ENCODE peak calls at places on chromosomes 13 and 19, in nine cellular contexts. One of them, this sample, is unnamed.

GRCh38 chr13:108305655-108306054 is 36.1 kb downstream of the TNFSF13B start:
- DNase-seq in activated CD8-positive, alpha-beta T cell treated with anti-CD3 and anti-CD28 coated beads for 36 hours: no peak
- DNase-seq in astrocyte of the cerebellum: no peak
- DNase-seq in IMR-90: no peak
- DNase-seq in foreskin fibroblast: no peak
- DNase-seq in lower leg skin: no peak
- DNase-seq in nephron progenitor cell: no peak
- DNase-seq in A549: no peak
- DNase-seq in endodermal cell: no peak
- DNase-seq in this sample: no peak

GRCh38 chr13:25001807-25002206 is 94.1 kb upstream of the PABPC3 start:
- DNase-seq in activated CD8-positive, alpha-beta T cell treated with anti-CD3 and anti-CD28 coated beads for 36 hours: no peak
- DNase-seq in astrocyte of the cerebellum: no peak
- DNase-seq in IMR-90: no peak
- DNase-seq in foreskin fibroblast: no peak
- DNase-seq in lower leg skin: no peak
- DNase-seq in nephron progenitor cell: no peak
- DNase-seq in A549: no peak
- DNase-seq in endodermal cell: no peak
- DNase-seq in this sample: no peak

GRCh38 chr13:89401209-89401810 is 1730.1 kb downstream of the SLITRK5 start:
- DNase-seq in activated CD8-positive, alpha-beta T cell treated with anti-CD3 and anti-CD28 coated beads for 36 hours: no peak
- DNase-seq in astrocyte of the cerebellum: peak
- DNase-seq in IMR-90: peak
- DNase-seq in foreskin fibroblast: no peak
- DNase-seq in lower leg skin: no peak
- DNase-seq in nephron progenitor cell: no peak
- DNase-seq in A549: no peak
- DNase-seq in endodermal cell: no peak
- DNase-seq in this sample: no peak

GRCh38 chr19:47032171-47032811 is 12.7 kb downstream of the NPAS1 start:
- DNase-seq in activated CD8-positive, alpha-beta T cell treated with anti-CD3 and anti-CD28 coated beads for 36 hours: peak
- DNase-seq in astrocyte of the cerebellum: no peak
- DNase-seq in IMR-90: no peak
- DNase-seq in foreskin fibroblast: no peak
- DNase-seq in lower leg skin: no peak
- DNase-seq in nephron progenitor cell: peak
- DNase-seq in A549: peak
- DNase-seq in endodermal cell: peak
- DNase-seq in this sample: no peak

GRCh38 chr19:38252935-38253691 is 3.1 kb downstream of the PPP1R14A start:
- DNase-seq in activated CD8-positive, alpha-beta T cell treated with anti-CD3 and anti-CD28 coated beads for 36 hours: no peak
- DNase-seq in astrocyte of the cerebellum: no peak
- DNase-seq in IMR-90: no peak
- DNase-seq in foreskin fibroblast: no peak
- DNase-seq in lower leg skin: no peak
- DNase-seq in nephron progenitor cell: peak
- DNase-seq in A549: no peak
- DNase-seq in endodermal cell: peak
- DNase-seq in this sample: no peak

GRCh38 chr19:31539386-31539785 is 190.2 kb upstream of the TSHZ3 start:
- DNase-seq in activated CD8-positive, alpha-beta T cell treated with anti-CD3 and anti-CD28 coated beads for 36 hours: no peak
- DNase-seq in astrocyte of the cerebellum: no peak
- DNase-seq in IMR-90: no peak
- DNase-seq in foreskin fibroblast: no peak
- DNase-seq in lower leg skin: no peak
- DNase-seq in nephron progenitor cell: no peak
- DNase-seq in A549: no peak
- DNase-seq in endodermal cell: peak
- DNase-seq in this sample: no peak

GRCh38 chr13:93173656-93174055 is 53.0 kb upstream of the GPC6 start:
- DNase-seq in activated CD8-positive, alpha-beta T cell treated with anti-CD3 and anti-CD28 coated beads for 36 hours: no peak
- DNase-seq in astrocyte of the cerebellum: no peak
- DNase-seq in IMR-90: peak
- DNase-seq in foreskin fibroblast: no peak
- DNase-seq in lower leg skin: no peak
- DNase-seq in nephron progenitor cell: no peak
- DNase-seq in A549: no peak
- DNase-seq in endodermal cell: no peak
- DNase-seq in this sample: no peak

GRCh38 chr19:27974082-27974513 is 1238.9 kb downstream of the UQCRFS1 start:
- DNase-seq in activated CD8-positive, alpha-beta T cell treated with anti-CD3 and anti-CD28 coated beads for 36 hours: peak
- DNase-seq in astrocyte of the cerebellum: peak
- DNase-seq in IMR-90: no peak
- DNase-seq in foreskin fibroblast: no peak
- DNase-seq in lower leg skin: no peak
- DNase-seq in nephron progenitor cell: peak
- DNase-seq in A549: peak
- DNase-seq in endodermal cell: peak
- DNase-seq in this sample: no peak

GRCh38 chr19:36686365-36687213 is 823 bp upstream of the ZNF567 start:
- DNase-seq in activated CD8-positive, alpha-beta T cell treated with anti-CD3 and anti-CD28 coated beads for 36 hours: no peak
- DNase-seq in astrocyte of the cerebellum: no peak
- DNase-seq in IMR-90: peak
- DNase-seq in foreskin fibroblast: peak
- DNase-seq in lower leg skin: peak
- DNase-seq in nephron progenitor cell: no peak
- DNase-seq in A549: no peak
- DNase-seq in endodermal cell: peak
- DNase-seq in this sample: no peak

GRCh38 chr19:1690570-1691307 is 38.3 kb upstream of the TCF3 start:
- DNase-seq in activated CD8-positive, alpha-beta T cell treated with anti-CD3 and anti-CD28 coated beads for 36 hours: peak
- DNase-seq in astrocyte of the cerebellum: no peak
- DNase-seq in IMR-90: no peak
- DNase-seq in foreskin fibroblast: no peak
- DNase-seq in lower leg skin: no peak
- DNase-seq in nephron progenitor cell: peak
- DNase-seq in A549: no peak
- DNase-seq in endodermal cell: peak
- DNase-seq in this sample: no peak

GRCh38 chr13:72194531-72194930 is 327.5 kb upstream of the DACH1 start:
- DNase-seq in activated CD8-positive, alpha-beta T cell treated with anti-CD3 and anti-CD28 coated beads for 36 hours: no peak
- DNase-seq in astrocyte of the cerebellum: no peak
- DNase-seq in IMR-90: no peak
- DNase-seq in foreskin fibroblast: no peak
- DNase-seq in lower leg skin: no peak
- DNase-seq in nephron progenitor cell: no peak
- DNase-seq in A549: no peak
- DNase-seq in endodermal cell: no peak
- DNase-seq in this sample: no peak

DNA sequence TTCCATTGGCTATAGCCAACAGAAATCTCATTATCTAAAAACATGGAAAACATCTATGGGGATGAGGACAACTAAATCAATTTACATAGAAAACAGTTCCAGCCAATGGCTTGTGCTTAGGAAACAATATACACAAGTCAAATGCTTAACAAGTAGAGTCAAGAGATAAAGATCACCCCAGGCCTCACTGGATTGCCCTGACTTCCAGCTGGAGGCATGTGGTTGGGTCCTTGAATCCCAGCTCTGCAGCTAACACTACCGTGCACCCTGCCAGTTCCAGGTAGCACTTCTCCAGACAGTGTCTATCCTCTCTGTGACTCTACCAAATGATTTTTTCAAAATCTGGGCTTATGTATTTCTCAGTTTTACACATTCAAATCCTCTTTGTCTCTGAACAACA is 80.2 kb downstream of the DOCK9 start:
- DNase-seq in activated CD8-positive, alpha-beta T cell treated with anti-CD3 and anti-CD28 coated beads for 36 hours: no peak
- DNase-seq in astrocyte of the cerebellum: no peak
- DNase-seq in IMR-90: no peak
- DNase-seq in foreskin fibroblast: no peak
- DNase-seq in lower leg skin: no peak
- DNase-seq in nephron progenitor cell: no peak
- DNase-seq in A549: no peak
- DNase-seq in endodermal cell: no peak
- DNase-seq in this sample: no peak
- TF ChIP-seq CTCF in activated CD8-positive, alpha-beta T cell treated with anti-CD3 and anti-CD28 coated beads for 36 hours: no peak
- TF ChIP-seq CTCF in astrocyte of the cerebellum: no peak
- TF ChIP-seq CTCF in IMR-90: no peak
- TF ChIP-seq CTCF in foreskin fibroblast: no peak
- TF ChIP-seq CTCF in lower leg skin: no peak
- TF ChIP-seq CTCF in nephron progenitor cell: no peak
- TF ChIP-seq CTCF in A549: no peak
- TF ChIP-seq CTCF in endodermal cell: no peak
- TF ChIP-seq CTCF in this sample: no peak

DNA sequence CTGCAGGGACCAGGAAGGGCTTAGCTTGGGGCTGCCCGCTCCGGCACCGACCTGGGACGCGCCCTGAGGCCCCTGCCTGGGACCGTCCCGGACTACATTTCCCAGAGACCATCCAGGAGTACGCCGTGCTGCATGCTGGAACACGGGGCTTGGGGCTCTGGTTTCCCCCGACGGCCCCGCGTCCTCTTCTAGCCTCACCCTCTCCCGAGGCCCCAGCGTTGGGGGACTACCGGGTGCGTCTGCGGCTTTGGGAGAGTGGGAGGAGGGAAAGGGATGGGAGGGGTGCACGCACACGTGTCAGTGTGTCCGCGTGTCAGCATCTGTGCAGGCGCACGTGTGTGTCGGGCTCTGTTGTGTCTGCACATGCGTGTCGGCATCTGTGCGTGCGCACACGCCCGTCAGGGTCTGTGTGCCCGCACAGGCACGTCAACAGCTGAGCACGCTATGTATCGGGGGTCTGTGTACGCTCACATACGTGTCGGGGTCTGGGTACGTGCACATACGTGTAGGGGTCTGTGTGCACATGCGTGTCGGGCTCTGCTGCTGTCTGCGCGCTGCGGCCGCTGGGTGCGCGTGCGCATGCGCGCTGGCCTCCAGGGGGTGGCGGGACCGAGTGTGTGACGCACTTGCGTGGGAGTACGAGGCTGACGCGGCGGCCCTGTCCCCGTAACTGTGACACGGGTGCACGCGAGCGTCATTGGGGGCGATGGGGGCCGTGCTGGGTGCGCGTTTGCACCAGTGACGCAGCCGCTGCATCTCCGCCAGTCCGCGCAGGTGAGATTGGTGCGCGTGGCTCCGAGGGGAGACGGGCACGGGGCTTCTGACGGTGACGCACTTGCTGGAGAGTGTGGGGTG is at the start of gene ZNF331:
- DNase-seq in activated CD8-positive, alpha-beta T cell treated with anti-CD3 and anti-CD28 coated beads for 36 hours: peak
- DNase-seq in astrocyte of the cerebellum: no peak
- DNase-seq in IMR-90: peak
- DNase-seq in foreskin fibroblast: peak
- DNase-seq in lower leg skin: peak
- DNase-seq in nephron progenitor cell: peak
- DNase-seq in A549: peak
- DNase-seq in endodermal cell: peak
- DNase-seq in this sample: peak
- TF ChIP-seq CTCF in activated CD8-positive, alpha-beta T cell treated with anti-CD3 and anti-CD28 coated beads for 36 hours: no peak
- TF ChIP-seq CTCF in astrocyte of the cerebellum: peak
- TF ChIP-seq CTCF in IMR-90: peak
- TF ChIP-seq CTCF in foreskin fibroblast: peak
- TF ChIP-seq CTCF in lower leg skin: no peak
- TF ChIP-seq CTCF in nephron progenitor cell: peak
- TF ChIP-seq CTCF in A549: no peak
- TF ChIP-seq CTCF in endodermal cell: peak
- TF ChIP-seq CTCF in this sample: peak

DNA sequence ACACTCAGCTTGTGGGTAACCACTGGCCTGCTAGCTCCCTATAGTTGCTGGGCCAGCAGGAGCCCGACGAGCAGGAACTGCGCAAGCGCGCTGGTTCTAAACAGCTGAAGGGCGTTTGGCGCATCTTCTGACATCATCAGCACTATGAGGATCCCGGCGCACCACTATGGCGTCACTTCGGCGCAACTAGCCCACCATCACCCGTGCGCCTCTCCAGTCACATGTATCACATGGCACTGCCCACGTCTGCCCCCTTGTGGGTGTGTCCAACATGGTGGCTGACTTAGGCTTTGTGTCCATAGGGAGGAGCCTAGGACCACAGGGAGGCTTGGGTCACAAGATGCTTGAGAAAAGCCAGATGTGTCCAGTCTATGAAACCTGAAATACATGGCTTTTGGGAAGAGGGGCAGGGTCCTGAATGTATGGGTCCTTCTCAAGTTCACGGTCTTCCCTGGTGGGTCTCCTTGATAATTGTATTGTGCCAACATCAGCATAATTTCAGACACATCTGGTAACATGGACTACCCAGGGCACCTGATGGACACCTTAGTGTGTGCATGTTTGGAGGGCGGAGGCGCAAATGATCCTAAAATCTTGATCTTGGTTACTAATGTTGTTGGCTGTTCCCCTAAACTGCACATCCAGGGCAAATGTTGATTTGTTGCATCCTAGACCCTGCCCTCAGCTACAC is 18.0 kb downstream of the KLK4 start:
- DNase-seq in activated CD8-positive, alpha-beta T cell treated with anti-CD3 and anti-CD28 coated beads for 36 hours: peak
- DNase-seq in astrocyte of the cerebellum: no peak
- DNase-seq in IMR-90: no peak
- DNase-seq in foreskin fibroblast: no peak
- DNase-seq in lower leg skin: no peak
- DNase-seq in nephron progenitor cell: no peak
- DNase-seq in A549: no peak
- DNase-seq in endodermal cell: peak
- DNase-seq in this sample: no peak
- TF ChIP-seq CTCF in activated CD8-positive, alpha-beta T cell treated with anti-CD3 and anti-CD28 coated beads for 36 hours: no peak
- TF ChIP-seq CTCF in astrocyte of the cerebellum: no peak
- TF ChIP-seq CTCF in IMR-90: no peak
- TF ChIP-seq CTCF in foreskin fibroblast: no peak
- TF ChIP-seq CTCF in lower leg skin: no peak
- TF ChIP-seq CTCF in nephron progenitor cell: no peak
- TF ChIP-seq CTCF in A549: no peak
- TF ChIP-seq CTCF in endodermal cell: peak
- TF ChIP-seq CTCF in this sample: no peak

GRCh38 chr19:43316591-43317319 is 36.7 kb upstream of the CD177 start:
- DNase-seq in activated CD8-positive, alpha-beta T cell treated with anti-CD3 and anti-CD28 coated beads for 36 hours: no peak
- DNase-seq in astrocyte of the cerebellum: no peak
- DNase-seq in IMR-90: peak
- DNase-seq in foreskin fibroblast: no peak
- DNase-seq in lower leg skin: no peak
- DNase-seq in nephron progenitor cell: peak
- DNase-seq in A549: peak
- DNase-seq in endodermal cell: peak
- DNase-seq in this sample: no peak
- TF ChIP-seq CTCF in activated CD8-positive, alpha-beta T cell treated with anti-CD3 and anti-CD28 coated beads for 36 hours: no peak
- TF ChIP-seq CTCF in astrocyte of the cerebellum: peak
- TF ChIP-seq CTCF in IMR-90: peak
- TF ChIP-seq CTCF in foreskin fibroblast: peak
- TF ChIP-seq CTCF in lower leg skin: no peak
- TF ChIP-seq CTCF in nephron progenitor cell: peak
- TF ChIP-seq CTCF in A549: peak
- TF ChIP-seq CTCF in endodermal cell: peak
- TF ChIP-seq CTCF in this sample: no peak

GRCh38 chr19:11332822-11333221 is 6.6 kb downstream of the RAB3D start:
- DNase-seq in activated CD8-positive, alpha-beta T cell treated with anti-CD3 and anti-CD28 coated beads for 36 hours: no peak
- DNase-seq in astrocyte of the cerebellum: no peak
- DNase-seq in IMR-90: no peak
- DNase-seq in foreskin fibroblast: no peak
- DNase-seq in lower leg skin: no peak
- DNase-seq in nephron progenitor cell: no peak
- DNase-seq in A549: no peak
- DNase-seq in endodermal cell: no peak
- DNase-seq in this sample: no peak
- TF ChIP-seq CTCF in activated CD8-positive, alpha-beta T cell treated with anti-CD3 and anti-CD28 coated beads for 36 hours: no peak
- TF ChIP-seq CTCF in astrocyte of the cerebellum: no peak
- TF ChIP-seq CTCF in IMR-90: no peak
- TF ChIP-seq CTCF in foreskin fibroblast: no peak
- TF ChIP-seq CTCF in lower leg skin: no peak
- TF ChIP-seq CTCF in nephron progenitor cell: no peak
- TF ChIP-seq CTCF in A549: no peak
- TF ChIP-seq CTCF in endodermal cell: no peak
- TF ChIP-seq CTCF in this sample: no peak

This sample was measured in psoas muscle.